ENCODE peak calls at places on chromosomes 13 and 19, in seven cellular contexts. U is OCI-LY7, O is upper lobe of left lung, J is AG09319, P is left lung, I is WERI-Rb-1, V is thoracic aorta. S is an unnamed sample.

GRCh38 chr19:854549-854948 is 2.4 kb downstream of the ELANE start:
- DNase-seq in U (no peak), O (no peak), J (no peak), P (no peak), I (no peak), V (no peak), S (no peak)

GRCh38 chr19:35637165-35637564 is 4.4 kb upstream of the ETV2 start:
- DNase-seq in U (no peak), O (peak; percentile 54), J (no peak), P (no peak), I (no peak), V (no peak), S (no peak)

GRCh38 chr19:43474986-43475705 is 9.7 kb upstream of the LYPD3 start:
- DNase-seq in U (peak; percentile 17), O (peak; percentile 97), J (peak; percentile 78), P (peak; percentile 97), I (no peak), V (peak; percentile 75), S (peak; percentile 95)

GRCh38 chr19:48673436-48674100 is 751 bp upstream of the NTN5 start:
- DNase-seq in U (no peak), O (peak; percentile 59), J (no peak), P (no peak), I (no peak), V (no peak), S (no peak)

GRCh38 chr19:43798026-43798545 is 4.2 kb downstream of the LYPD5 start:
- DNase-seq in U (no peak), O (no peak), J (no peak), P (no peak), I (no peak), V (no peak), S (no peak)

GRCh38 chr19:12884926-12885748 is 1.9 kb downstream of the KLF1 start:
- DNase-seq in U (peak; percentile 85), O (peak; percentile 98), J (no peak), P (peak; percentile 97), I (peak; percentile 94), V (no peak), S (no peak)

GRCh38 chr13:21936674-21937073 is 265.8 kb downstream of the FGF9 start:
- DNase-seq in U (no peak), O (no peak), J (no peak), P (no peak), I (no peak), V (no peak), S (no peak)

GRCh38 chr13:80171096-80171495 is 169.8 kb downstream of the SPRY2 start:
- DNase-seq in U (no peak), O (no peak), J (no peak), P (no peak), I (peak; percentile 47), V (no peak), S (no peak)

GRCh38 chr13:72953391-72953960 is 105.3 kb upstream of the KLF5 start:
- DNase-seq in U (no peak), O (no peak), J (no peak), P (peak; percentile 58), I (no peak), V (no peak), S (no peak)

GRCh38 chr19:15195987-15196682 is 4.7 kb downstream of the NOTCH3 start:
- DNase-seq in U (no peak), O (peak; percentile 96), J (no peak), P (peak; percentile 92), I (peak; percentile 64), V (no peak), S (no peak)

GRCh38 chr19:38805180-38805579 is 7.6 kb downstream of the LGALS4 start:
- DNase-seq in U (no peak), O (no peak), J (no peak), P (no peak), I (no peak), V (no peak), S (no peak)

GRCh38 chr13:26658491-26658890 is 101.0 kb downstream of the WASF3 start:
- DNase-seq in U (no peak), O (no peak), J (no peak), P (no peak), I (peak; percentile 70), V (no peak), S (no peak)

GRCh38 chr19:31355330-31356289 is 6.4 kb upstream of the TSHZ3 start:
- DNase-seq in U (no peak), O (no peak), J (no peak), P (no peak), I (no peak), V (no peak), S (no peak)

GRCh38 chr19:38360351-38360750 is 14.0 kb upstream of the PSMD8 start:
- DNase-seq in U (peak; percentile 54), O (no peak), J (no peak), P (no peak), I (peak; percentile 31), V (no peak), S (no peak)

GRCh38 chr19:38774181-38774950 is 1.0 kb upstream of the LGALS7 start:
- DNase-seq in U (no peak), O (peak; percentile 50), J (no peak), P (no peak), I (no peak), V (no peak), S (peak; percentile 58)

GRCh38 chr13:102286326-102286725 is 115.5 kb downstream of the FGF14 start:
- DNase-seq in U (no peak), O (no peak), J (peak; percentile 8), P (no peak), I (no peak), V (no peak), S (no peak)

GRCh38 chr13:36345438-36346221 is 564 bp downstream of the SPART start:
- DNase-seq in U (no peak), O (peak; percentile 51), J (peak; percentile 78), P (peak; percentile 81), I (no peak), V (peak; percentile 40), S (no peak)

GRCh38 chr19:1057185-1057857 is 9.6 kb upstream of the ARHGAP45 start:
- DNase-seq in U (peak; percentile 70), O (no peak), J (no peak), P (no peak), I (no peak), V (no peak), S (no peak)

GRCh38 chr13:92187378-92187989 is 789.1 kb downstream of the GPC5 start:
- DNase-seq in U (peak; percentile 84), O (no peak), J (no peak), P (no peak), I (peak; percentile 58), V (no peak), S (no peak)

GRCh38 chr19:4547303-4548237 is 7.7 kb upstream of the LRG1 start:
- DNase-seq in U (peak; percentile 28), O (peak; percentile 77), J (no peak), P (no peak), I (peak; percentile 47), V (no peak), S (peak; percentile 92)

GRCh38 chr19:51138549-51138979 is 3.5 kb upstream of the SIGLEC7 start:
- DNase-seq in U (no peak), O (no peak), J (no peak), P (peak; percentile 86), I (no peak), V (no peak), S (peak; percentile 68)

GRCh38 chr19:45200614-45201013 is 22.0 kb downstream of the BLOC1S3 start:
- DNase-seq in U (no peak), O (no peak), J (peak; percentile 31), P (no peak), I (peak; percentile 80), V (no peak), S (no peak)

GRCh38 chr13:110306340-110306959 is 507 bp downstream of the COL4A1 start:
- DNase-seq in U (no peak), O (peak; percentile 84), J (no peak), P (no peak), I (no peak), V (no peak), S (no peak)

GRCh38 chr13:31859546-31859945 is 120.2 kb downstream of the RXFP2 start:
- DNase-seq in U (no peak), O (no peak), J (no peak), P (no peak), I (no peak), V (no peak), S (no peak)

GRCh38 chr13:108276060-108276459 is 6.5 kb downstream of the TNFSF13B start:
- DNase-seq in U (no peak), O (no peak), J (no peak), P (no peak), I (no peak), V (no peak), S (no peak)

GRCh38 chr19:33269016-33269415 is 33.3 kb downstream of the CEBPA start:
- DNase-seq in U (no peak), O (no peak), J (no peak), P (peak; percentile 63), I (no peak), V (no peak), S (no peak)

GRCh38 chr19:46353730-46354528 is 7.0 kb downstream of the PPP5C start:
- DNase-seq in U (no peak), O (no peak), J (no peak), P (no peak), I (no peak), V (no peak), S (no peak)

GRCh38 chr13:60671386-60671785 is 274.4 kb downstream of the TDRD3 start:
- DNase-seq in U (no peak), O (no peak), J (no peak), P (no peak), I (no peak), V (no peak), S (no peak)

GRCh38 chr13:85170372-85170771 is 628.8 kb downstream of the SLITRK6 start:
- DNase-seq in U (no peak), O (no peak), J (no peak), P (no peak), I (peak; percentile 64), V (no peak), S (no peak)
- TF ChIP-seq CTCF in U (no peak), O (no peak), J (no peak), P (no peak), I (no peak), V (no peak), S (no peak)

GRCh38 chr19:11530432-11530831 is 1.5 kb upstream of the ECSIT start:
- DNase-seq in U (peak; percentile 81), O (peak; percentile 77), J (no peak), P (peak; percentile 82), I (peak; percentile 86), V (peak; percentile 23), S (no peak)
- TF ChIP-seq CTCF in U (peak; percentile 58), O (no peak), J (no peak), P (no peak), I (peak; percentile 57), V (no peak), S (peak; percentile 48)

GRCh38 chr13:20128459-20128927 is 32.4 kb downstream of the GJA3 start:
- DNase-seq in U (no peak), O (peak; percentile 81), J (no peak), P (peak; percentile 82), I (peak; percentile 38), V (no peak), S (no peak)
- TF ChIP-seq CTCF in U (peak; percentile 42), O (peak; percentile 44), J (peak; percentile 7), P (no peak), I (peak; percentile 63), V (no peak), S (peak; percentile 65)

GRCh38 chr19:52343548-52343947 is 7.5 kb downstream of the ZNF610 start:
- DNase-seq in U (peak; percentile 79), O (no peak), J (no peak), P (no peak), I (peak; percentile 89), V (no peak), S (no peak)
- TF ChIP-seq CTCF in U (peak; percentile 83), O (peak; percentile 50), J (peak; percentile 19), P (peak; percentile 28), I (peak; percentile 82), V (peak; percentile 51), S (peak; percentile 69)

S was measured in chondrocyte.